ENCODE peak calls at places on chromosome 14, in nine cellular contexts. A is progenitor cell of endocrine pancreas; B is GM04504; N is iris pigment epithelial cell; V is HS-27A; D is CD8-positive, alpha-beta memory T cell; K is NCI-H1092 treated with DMSO at 0.1 percent for 48 hours; X is occipital lobe; R is astrocyte. F is an unnamed sample.

GRCh38 chr14:96072076-96072475 is 32.9 kb downstream of the C14orf132 start:
- DNase-seq in N (no peak), R (no peak), X (no peak), A (no peak), K (no peak), D (no peak), V (no peak), B (no peak), F (no peak)

GRCh38 chr14:101808020-101808641 is 46.6 kb downstream of the PPP2R5C start:
- DNase-seq in K (no peak), V (no peak), X (no peak), B (no peak), N (no peak), D (no peak), A (no peak), R (no peak), F (no peak)

GRCh38 chr14:94379291-94380224 is 8.8 kb downstream of the SERPINA1 start:
- DNase-seq in X (no peak), V (no peak), A (no peak), K (no peak), D (no peak), R (no peak), N (no peak), B (no peak), F (no peak)

GRCh38 chr14:99679543-99679942 is 4.6 kb upstream of the CYP46A1 start:
- DNase-seq in X (no peak), D (no peak), K (no peak), N (no peak), V (no peak), R (no peak), A (no peak), B (no peak), F (no peak)

GRCh38 chr14:69682607-69683263 is 71.3 kb downstream of the SUSD6 start:
- DNase-seq in D (no peak), N (peak; percentile 34), K (no peak), V (no peak), A (no peak), X (no peak), B (no peak), R (no peak), F (no peak)

GRCh38 chr14:90308561-90308960 is 23.2 kb downstream of the NRDE2 start:
- DNase-seq in X (no peak), A (no peak), B (no peak), K (no peak), N (no peak), D (no peak), R (no peak), V (no peak), F (no peak)

GRCh38 chr14:72739446-72740405 is 154.2 kb downstream of the DPF3 start:
- DNase-seq in K (no peak), B (no peak), D (no peak), A (no peak), V (no peak), N (no peak), R (no peak), X (no peak), F (no peak)

GRCh38 chr14:100944052-100944451 is 40.5 kb upstream of the RTL1 start:
- DNase-seq in A (no peak), B (no peak), R (no peak), K (no peak), N (no peak), D (no peak), X (no peak), V (no peak), F (no peak)

GRCh38 chr14:97655169-97655948 is 858.2 kb downstream of the VRK1 start:
- DNase-seq in X (no peak), B (no peak), R (no peak), A (no peak), N (no peak), K (no peak), D (no peak), V (no peak), F (no peak)

GRCh38 chr14:36086629-36087380 is 89.7 kb downstream of the PTCSC3 start:
- DNase-seq in D (no peak), K (no peak), A (no peak), V (no peak), R (no peak), X (no peak), N (no peak), B (peak; percentile 10), F (no peak)

GRCh38 chr14:30657050-30657449 is 34.9 kb downstream of the SCFD1 start:
- DNase-seq in B (no peak), X (no peak), D (no peak), N (no peak), K (no peak), A (no peak), R (no peak), V (no peak), F (no peak)

GRCh38 chr14:100302616-100303015 is 3.6 kb downstream of the SLC25A29 start:
- DNase-seq in R (no peak), X (no peak), A (no peak), K (no peak), V (no peak), B (no peak), N (no peak), D (no peak), F (no peak)

GRCh38 chr14:34049769-34050168 is 98.9 kb upstream of the EGLN3 start:
- DNase-seq in A (no peak), D (no peak), V (no peak), B (no peak), N (no peak), X (no peak), R (no peak), K (no peak), F (no peak)

GRCh38 chr14:51236314-51236713 is 3.7 kb upstream of the TMX1 start:
- DNase-seq in R (peak; percentile 15), B (no peak), X (no peak), N (peak; percentile 86), V (no peak), D (no peak), A (no peak), K (no peak), F (no peak)

GRCh38 chr14:74080820-74081460 is 3.3 kb downstream of the ALDH6A1 start:
- DNase-seq in D (no peak), N (no peak), R (no peak), X (no peak), A (no peak), K (no peak), B (no peak), V (no peak), F (no peak)

GRCh38 chr14:75911883-75912282 is 69.9 kb downstream of the TGFB3 start:
- DNase-seq in A (no peak), X (peak; percentile 14), B (no peak), V (no peak), R (peak; percentile 61), N (peak; percentile 56), K (no peak), D (no peak), F (no peak)

GRCh38 chr14:94066089-94066676 is 14.8 kb downstream of the DDX24 start:
- DNase-seq in R (no peak), N (no peak), V (no peak), A (no peak), X (no peak), K (peak; percentile 3), D (no peak), B (no peak), F (no peak)

GRCh38 chr14:56211844-56212243 is 93.6 kb downstream of the PELI2 start:
- DNase-seq in V (no peak), B (no peak), R (no peak), X (no peak), N (no peak), K (no peak), A (no peak), D (no peak), F (no peak)

GRCh38 chr14:54565236-54566151 is 1.4 kb upstream of the SAMD4A start:
- DNase-seq in X (peak; percentile 82), V (no peak), A (peak; percentile 81), K (peak; percentile 31), N (peak; percentile 93), R (peak; percentile 80), D (peak; percentile 68), B (peak; percentile 89), F (peak; percentile 39)

GRCh38 chr14:22898302-22898894 is 15.4 kb downstream of the REM2 start:
- DNase-seq in R (peak; percentile 76), D (no peak), N (peak; percentile 87), A (no peak), K (no peak), X (no peak), V (peak; percentile 31), B (peak; percentile 62), F (no peak)

GRCh38 chr14:67704484-67705089 is 2.9 kb downstream of the RDH12 start:
- DNase-seq in N (peak; percentile 58), B (peak; percentile 24), V (no peak), A (no peak), K (peak; percentile 82), R (peak; percentile 12), D (no peak), X (no peak), F (no peak)

F was measured in cerebellar nuclear complex.